ENCODE peak calls at places on chromosomes 13 and 19, in nine cellular contexts. One of them, this sample, is unnamed.

GRCh38 chr13:48156466-48156865 is 61.6 kb upstream of the MED4 start:
- DNase-seq in GM13976: no peak
- DNase-seq in pancreas: no peak
- DNase-seq in transverse colon: peak; percentile 51
- DNase-seq in AG04449: no peak
- DNase-seq in psoas muscle: no peak
- DNase-seq in astrocyte: no peak
- DNase-seq in mucosa of descending colon: peak; percentile 53
- DNase-seq in heart right ventricle: no peak
- DNase-seq in this sample: no peak

GRCh38 chr19:3100331-3100730 is 6.2 kb downstream of the GNA11 start:
- DNase-seq in transverse colon: no peak
- DNase-seq in heart right ventricle: no peak
- DNase-seq in astrocyte: no peak
- DNase-seq in AG04449: no peak
- DNase-seq in GM13976: no peak
- DNase-seq in pancreas: no peak
- DNase-seq in mucosa of descending colon: no peak
- DNase-seq in psoas muscle: no peak
- DNase-seq in this sample: no peak

GRCh38 chr13:37136633-37137032 is 31.2 kb upstream of the CSNK1A1L start:
- DNase-seq in astrocyte: no peak
- DNase-seq in AG04449: no peak
- DNase-seq in pancreas: no peak
- DNase-seq in psoas muscle: no peak
- DNase-seq in transverse colon: no peak
- DNase-seq in GM13976: no peak
- DNase-seq in mucosa of descending colon: no peak
- DNase-seq in heart right ventricle: no peak
- DNase-seq in this sample: no peak

GRCh38 chr13:99086869-99087129 is 108.9 kb upstream of the DOCK9 start:
- DNase-seq in mucosa of descending colon: no peak
- DNase-seq in heart right ventricle: no peak
- DNase-seq in transverse colon: peak; percentile 47
- DNase-seq in pancreas: peak; percentile 41
- DNase-seq in AG04449: no peak
- DNase-seq in psoas muscle: peak; percentile 68
- DNase-seq in GM13976: no peak
- DNase-seq in astrocyte: peak; percentile 18
- DNase-seq in this sample: no peak

GRCh38 chr19:50422397-50423278 is 3.9 kb downstream of the SPIB start:
- DNase-seq in heart right ventricle: no peak
- DNase-seq in psoas muscle: peak; percentile 31
- DNase-seq in transverse colon: no peak
- DNase-seq in GM13976: no peak
- DNase-seq in AG04449: no peak
- DNase-seq in mucosa of descending colon: no peak
- DNase-seq in astrocyte: no peak
- DNase-seq in pancreas: no peak
- DNase-seq in this sample: no peak

GRCh38 chr13:78376033-78376432 is 227.3 kb downstream of the POU4F1 start:
- DNase-seq in mucosa of descending colon: no peak
- DNase-seq in AG04449: no peak
- DNase-seq in transverse colon: no peak
- DNase-seq in psoas muscle: no peak
- DNase-seq in pancreas: no peak
- DNase-seq in GM13976: no peak
- DNase-seq in astrocyte: no peak
- DNase-seq in heart right ventricle: no peak
- DNase-seq in this sample: no peak

GRCh38 chr19:6271721-6272410 is 7.9 kb downstream of the MLLT1 start:
- DNase-seq in GM13976: no peak
- DNase-seq in psoas muscle: peak; percentile 94
- DNase-seq in pancreas: peak; percentile 76
- DNase-seq in transverse colon: peak; percentile 64
- DNase-seq in astrocyte: peak; percentile 80
- DNase-seq in heart right ventricle: peak; percentile 92
- DNase-seq in mucosa of descending colon: peak; percentile 54
- DNase-seq in AG04449: no peak
- DNase-seq in this sample: no peak

GRCh38 chr13:49938921-49939320 is 2.8 kb upstream of the SPRYD7 start:
- DNase-seq in psoas muscle: no peak
- DNase-seq in transverse colon: peak; percentile 86
- DNase-seq in pancreas: peak; percentile 78
- DNase-seq in GM13976: no peak
- DNase-seq in AG04449: no peak
- DNase-seq in astrocyte: no peak
- DNase-seq in heart right ventricle: no peak
- DNase-seq in mucosa of descending colon: peak; percentile 94
- DNase-seq in this sample: no peak

GRCh38 chr19:46306501-46306900 is 9.7 kb downstream of the HIF3A start:
- DNase-seq in heart right ventricle: no peak
- DNase-seq in astrocyte: no peak
- DNase-seq in GM13976: no peak
- DNase-seq in psoas muscle: no peak
- DNase-seq in pancreas: no peak
- DNase-seq in AG04449: no peak
- DNase-seq in mucosa of descending colon: no peak
- DNase-seq in transverse colon: no peak
- DNase-seq in this sample: no peak

GRCh38 chr19:43780706-43781525 is at the start of gene KCNN4:
- DNase-seq in mucosa of descending colon: peak; percentile 79
- DNase-seq in pancreas: no peak
- DNase-seq in psoas muscle: no peak
- DNase-seq in transverse colon: peak; percentile 88
- DNase-seq in GM13976: peak; percentile 87
- DNase-seq in astrocyte: peak; percentile 91
- DNase-seq in AG04449: no peak
- DNase-seq in heart right ventricle: no peak
- DNase-seq in this sample: peak; percentile 86

GRCh38 chr19:6220385-6221191 is 59.2 kb downstream of the MLLT1 start:
- DNase-seq in pancreas: no peak
- DNase-seq in heart right ventricle: peak; percentile 67
- DNase-seq in transverse colon: peak; percentile 47
- DNase-seq in AG04449: no peak
- DNase-seq in astrocyte: no peak
- DNase-seq in psoas muscle: peak; percentile 87
- DNase-seq in mucosa of descending colon: peak; percentile 41
- DNase-seq in GM13976: no peak
- DNase-seq in this sample: no peak

GRCh38 chr19:7083076-7083956 is 13.8 kb downstream of the ZNF557 start:
- DNase-seq in transverse colon: no peak
- DNase-seq in heart right ventricle: no peak
- DNase-seq in GM13976: no peak
- DNase-seq in AG04449: no peak
- DNase-seq in pancreas: no peak
- DNase-seq in psoas muscle: no peak
- DNase-seq in astrocyte: peak; percentile 37
- DNase-seq in mucosa of descending colon: no peak
- DNase-seq in this sample: no peak

GRCh38 chr13:35548790-35549189 is 72.3 kb upstream of the MAB21L1 start:
- DNase-seq in mucosa of descending colon: no peak
- DNase-seq in transverse colon: no peak
- DNase-seq in GM13976: no peak
- DNase-seq in pancreas: no peak
- DNase-seq in psoas muscle: no peak
- DNase-seq in heart right ventricle: no peak
- DNase-seq in astrocyte: no peak
- DNase-seq in AG04449: no peak
- DNase-seq in this sample: no peak

DNA sequence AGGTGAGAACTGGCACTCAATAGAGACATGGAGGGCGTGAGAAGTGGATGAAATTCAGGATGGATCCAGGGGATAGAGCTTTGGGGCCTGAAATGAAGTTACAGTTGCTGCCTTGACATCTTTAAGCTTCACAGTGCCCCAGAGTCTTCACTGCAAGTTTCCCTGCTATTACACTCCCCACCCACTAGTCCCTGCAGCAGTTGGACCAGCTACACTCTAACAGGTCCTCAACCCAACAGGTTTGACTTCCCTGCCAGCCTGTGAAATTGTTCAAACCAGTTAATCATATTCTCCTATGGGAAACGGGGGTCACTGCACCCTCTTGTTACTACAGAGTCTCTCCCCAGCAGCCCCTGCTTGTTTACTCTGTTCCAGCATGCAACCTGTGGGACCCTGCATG is 314.0 kb downstream of the OLFM4 start:
- DNase-seq in AG04449: no peak
- DNase-seq in transverse colon: no peak
- DNase-seq in GM13976: no peak
- DNase-seq in mucosa of descending colon: no peak
- DNase-seq in pancreas: no peak
- DNase-seq in psoas muscle: no peak
- DNase-seq in heart right ventricle: no peak
- DNase-seq in astrocyte: no peak
- DNase-seq in this sample: no peak
- TF ChIP-seq CTCF in AG04449: no peak
- TF ChIP-seq CTCF in transverse colon: no peak
- TF ChIP-seq CTCF in GM13976: no peak
- TF ChIP-seq CTCF in mucosa of descending colon: no peak
- TF ChIP-seq CTCF in pancreas: no peak
- TF ChIP-seq CTCF in psoas muscle: no peak
- TF ChIP-seq CTCF in heart right ventricle: no peak
- TF ChIP-seq CTCF in astrocyte: no peak
- TF ChIP-seq CTCF in this sample: no peak

GRCh38 chr13:103062079-103062478 is 4.1 kb downstream of the SLC10A2 start:
- DNase-seq in transverse colon: no peak
- DNase-seq in GM13976: no peak
- DNase-seq in AG04449: no peak
- DNase-seq in psoas muscle: no peak
- DNase-seq in mucosa of descending colon: no peak
- DNase-seq in pancreas: no peak
- DNase-seq in heart right ventricle: no peak
- DNase-seq in astrocyte: no peak
- DNase-seq in this sample: no peak

GRCh38 chr13:103066991-103067390 is 774 bp upstream of the SLC10A2 start:
- DNase-seq in psoas muscle: no peak
- DNase-seq in astrocyte: no peak
- DNase-seq in mucosa of descending colon: no peak
- DNase-seq in AG04449: no peak
- DNase-seq in pancreas: no peak
- DNase-seq in GM13976: no peak
- DNase-seq in heart right ventricle: no peak
- DNase-seq in transverse colon: no peak
- DNase-seq in this sample: no peak

GRCh38 chr13:103066079-103066880 is at the start of gene SLC10A2:
- DNase-seq in GM13976: no peak
- DNase-seq in transverse colon: peak; percentile 7
- DNase-seq in astrocyte: no peak
- DNase-seq in AG04449: no peak
- DNase-seq in heart right ventricle: no peak
- DNase-seq in pancreas: no peak
- DNase-seq in psoas muscle: no peak
- DNase-seq in mucosa of descending colon: no peak
- DNase-seq in this sample: no peak

GRCh38 chr13:103063376-103063775 is 2.8 kb downstream of the SLC10A2 start:
- DNase-seq in AG04449: no peak
- DNase-seq in heart right ventricle: no peak
- DNase-seq in transverse colon: no peak
- DNase-seq in psoas muscle: no peak
- DNase-seq in GM13976: no peak
- DNase-seq in mucosa of descending colon: no peak
- DNase-seq in pancreas: no peak
- DNase-seq in astrocyte: no peak
- DNase-seq in this sample: no peak

GRCh38 chr13:103067751-103068563 is 1.7 kb upstream of the SLC10A2 start:
- DNase-seq in pancreas: no peak
- DNase-seq in mucosa of descending colon: peak; percentile 62
- DNase-seq in transverse colon: peak; percentile 78
- DNase-seq in AG04449: no peak
- DNase-seq in heart right ventricle: no peak
- DNase-seq in astrocyte: no peak
- DNase-seq in psoas muscle: no peak
- DNase-seq in GM13976: peak; percentile 29
- DNase-seq in this sample: peak; percentile 20
- TF ChIP-seq CTCF in pancreas: no peak
- TF ChIP-seq CTCF in mucosa of descending colon: no peak
- TF ChIP-seq CTCF in transverse colon: peak; percentile 23
- TF ChIP-seq CTCF in AG04449: no peak
- TF ChIP-seq CTCF in heart right ventricle: no peak
- TF ChIP-seq CTCF in astrocyte: no peak
- TF ChIP-seq CTCF in psoas muscle: no peak
- TF ChIP-seq CTCF in GM13976: no peak
- TF ChIP-seq CTCF in this sample: no peak

GRCh38 chr19:56751078-56751489 is 79.5 kb upstream of the ZNF835 start:
- DNase-seq in psoas muscle: no peak
- DNase-seq in AG04449: no peak
- DNase-seq in mucosa of descending colon: no peak
- DNase-seq in astrocyte: no peak
- DNase-seq in transverse colon: no peak
- DNase-seq in GM13976: no peak
- DNase-seq in heart right ventricle: no peak
- DNase-seq in pancreas: no peak
- DNase-seq in this sample: no peak

GRCh38 chr19:56746367-56746766 is 74.8 kb upstream of the ZNF835 start:
- DNase-seq in GM13976: no peak
- DNase-seq in mucosa of descending colon: no peak
- DNase-seq in astrocyte: no peak
- DNase-seq in pancreas: no peak
- DNase-seq in transverse colon: no peak
- DNase-seq in AG04449: no peak
- DNase-seq in heart right ventricle: no peak
- DNase-seq in psoas muscle: no peak
- DNase-seq in this sample: no peak

GRCh38 chr19:56750658-56751057 is 79.1 kb upstream of the ZNF835 start:
- DNase-seq in heart right ventricle: no peak
- DNase-seq in psoas muscle: no peak
- DNase-seq in AG04449: no peak
- DNase-seq in transverse colon: no peak
- DNase-seq in GM13976: no peak
- DNase-seq in astrocyte: no peak
- DNase-seq in pancreas: no peak
- DNase-seq in mucosa of descending colon: no peak
- DNase-seq in this sample: no peak

DNA sequence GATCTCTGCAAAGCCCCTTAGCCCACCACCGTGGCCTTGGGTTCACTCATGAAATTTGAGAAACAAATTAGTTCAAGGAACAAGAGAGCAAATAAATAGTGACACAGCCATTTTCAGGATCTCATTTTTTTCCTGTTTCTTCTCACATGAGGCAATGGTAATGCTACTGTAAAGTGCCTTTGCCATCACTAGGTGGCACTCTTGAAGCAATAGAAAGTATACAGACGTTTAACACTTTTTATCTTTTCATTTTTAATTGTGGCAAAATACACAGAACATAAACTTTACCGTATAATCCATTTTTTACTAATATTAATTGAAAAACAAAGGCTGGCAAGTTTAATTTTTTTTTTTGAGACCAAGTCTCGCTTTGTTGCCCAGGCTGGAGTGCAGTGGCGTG is 76.9 kb upstream of the ZNF835 start:
- DNase-seq in mucosa of descending colon: no peak
- DNase-seq in psoas muscle: no peak
- DNase-seq in GM13976: no peak
- DNase-seq in transverse colon: no peak
- DNase-seq in astrocyte: no peak
- DNase-seq in pancreas: no peak
- DNase-seq in heart right ventricle: no peak
- DNase-seq in AG04449: no peak
- DNase-seq in this sample: no peak
- TF ChIP-seq CTCF in mucosa of descending colon: no peak
- TF ChIP-seq CTCF in psoas muscle: peak; percentile 30
- TF ChIP-seq CTCF in GM13976: no peak
- TF ChIP-seq CTCF in transverse colon: peak; percentile 35
- TF ChIP-seq CTCF in astrocyte: no peak
- TF ChIP-seq CTCF in pancreas: peak; percentile 21
- TF ChIP-seq CTCF in heart right ventricle: peak; percentile 23
- TF ChIP-seq CTCF in AG04449: no peak
- TF ChIP-seq CTCF in this sample: no peak

GRCh38 chr13:39273953-39274352 is 235.7 kb downstream of the NHLRC3 start:
- DNase-seq in mucosa of descending colon: peak; percentile 62
- DNase-seq in heart right ventricle: no peak
- DNase-seq in AG04449: no peak
- DNase-seq in GM13976: peak; percentile 13
- DNase-seq in psoas muscle: no peak
- DNase-seq in pancreas: no peak
- DNase-seq in transverse colon: peak; percentile 17
- DNase-seq in astrocyte: no peak
- DNase-seq in this sample: no peak
- TF ChIP-seq CTCF in mucosa of descending colon: no peak
- TF ChIP-seq CTCF in heart right ventricle: peak; percentile 10
- TF ChIP-seq CTCF in AG04449: no peak
- TF ChIP-seq CTCF in GM13976: peak; percentile 20
- TF ChIP-seq CTCF in psoas muscle: no peak
- TF ChIP-seq CTCF in pancreas: no peak
- TF ChIP-seq CTCF in transverse colon: peak; percentile 20
- TF ChIP-seq CTCF in astrocyte: no peak
- TF ChIP-seq CTCF in this sample: peak; percentile 49

This sample was measured in GM10248.